ENCODE peak calls at places on chromosome 13, in ten cellular contexts. B, C, E, V, U, D, N, L, A and X are unnamed samples.

GRCh38 chr13:114067381-114067885 is 65.0 kb downstream of the RASA3 start:
- DNase-seq in B (no peak), C (peak), E (no peak), V (no peak), U (peak), D (no peak), N (peak), L (peak), A (no peak), X (no peak)

GRCh38 chr13:42991892-42992584 is at the start of gene EPSTI1:
- DNase-seq in B (no peak), C (peak), E (peak), V (no peak), U (peak), D (peak), N (peak), L (peak), A (peak), X (no peak)

GRCh38 chr13:29994911-29995601 is 144.6 kb upstream of the UBL3 start:
- DNase-seq in B (no peak), C (no peak), E (no peak), V (no peak), U (no peak), D (no peak), N (peak), L (no peak), A (no peak), X (no peak)

GRCh38 chr13:67932991-67933390 is 702.9 kb upstream of the PCDH9 start:
- DNase-seq in B (no peak), C (no peak), E (no peak), V (no peak), U (no peak), D (no peak), N (no peak), L (no peak), A (no peak), X (no peak)

GRCh38 chr13:108915095-108915633 is 285.8 kb downstream of the MYO16 start:
- DNase-seq in B (peak), C (peak), E (no peak), V (no peak), U (no peak), D (no peak), N (peak), L (no peak), A (no peak), X (no peak)

GRCh38 chr13:112815871-112816270 is 126.0 kb downstream of the ATP11A start:
- DNase-seq in B (no peak), C (no peak), E (no peak), V (no peak), U (no peak), D (no peak), N (no peak), L (no peak), A (no peak), X (no peak)

GRCh38 chr13:21079206-21079605 is 17.8 kb upstream of the LATS2 start:
- DNase-seq in B (no peak), C (no peak), E (no peak), V (no peak), U (no peak), D (no peak), N (peak), L (no peak), A (no peak), X (no peak)

GRCh38 chr13:32153056-32153455 is 121.5 kb downstream of the FRY start:
- DNase-seq in B (peak), C (peak), E (no peak), V (no peak), U (no peak), D (no peak), N (peak), L (no peak), A (no peak), X (no peak)

GRCh38 chr13:43261018-43261417 is 237.6 kb downstream of the DNAJC15 start:
- DNase-seq in B (no peak), C (peak), E (no peak), V (no peak), U (no peak), D (no peak), N (no peak), L (no peak), A (no peak), X (no peak)

GRCh38 chr13:78241278-78241919 is 322.8 kb upstream of the EDNRB start:
- DNase-seq in B (peak), C (no peak), E (no peak), V (no peak), U (peak), D (no peak), N (peak), L (peak), A (no peak), X (no peak)

GRCh38 chr13:99589575-99589974 is 88.3 kb downstream of the TM9SF2 start:
- DNase-seq in B (no peak), C (no peak), E (no peak), V (no peak), U (no peak), D (no peak), N (no peak), L (no peak), A (no peak), X (no peak)

GRCh38 chr13:110714798-110715394 is 1.4 kb downstream of the ING1 start:
- DNase-seq in B (no peak), C (no peak), E (peak), V (peak), U (peak), D (peak), N (peak), L (no peak), A (no peak), X (no peak)

GRCh38 chr13:25291691-25292090 is 4.4 kb upstream of the MTMR6 start:
- DNase-seq in B (no peak), C (no peak), E (no peak), V (no peak), U (no peak), D (no peak), N (no peak), L (no peak), A (no peak), X (no peak)

GRCh38 chr13:22092791-22093545 is 422.1 kb downstream of the FGF9 start:
- DNase-seq in B (no peak), C (no peak), E (no peak), V (no peak), U (no peak), D (no peak), N (no peak), L (no peak), A (no peak), X (no peak)

GRCh38 chr13:51844862-51845573 is at the start of gene TMEM272:
- DNase-seq in B (no peak), C (no peak), E (no peak), V (peak), U (peak), D (peak), N (peak), L (peak), A (no peak), X (no peak)

GRCh38 chr13:49443327-49443688 is 556 bp downstream of the CAB39L start:
- DNase-seq in B (no peak), C (no peak), E (no peak), V (peak), U (no peak), D (no peak), N (peak), L (peak), A (no peak), X (no peak)

GRCh38 chr13:108786578-108787100 is 157.2 kb downstream of the MYO16 start:
- DNase-seq in B (no peak), C (no peak), E (no peak), V (no peak), U (no peak), D (no peak), N (no peak), L (no peak), A (no peak), X (no peak)

GRCh38 chr13:32019612-32020233 is 11.9 kb upstream of the FRY start:
- DNase-seq in B (peak), C (peak), E (no peak), V (no peak), U (no peak), D (peak), N (peak), L (peak), A (no peak), X (no peak)

GRCh38 chr13:41179593-41180250 is 14.6 kb downstream of the KBTBD7 start:
- DNase-seq in B (peak), C (peak), E (no peak), V (no peak), U (no peak), D (no peak), N (no peak), L (no peak), A (no peak), X (no peak)

GRCh38 chr13:49220035-49220855 is at the start of gene MLNR:
- DNase-seq in B (no peak), C (peak), E (no peak), V (no peak), U (peak), D (peak), N (peak), L (peak), A (no peak), X (no peak)